ENCODE peak calls at places on chromosomes 5 and 9, in nine cellular contexts. F is pancreas; A is CD4-positive, alpha-beta memory T cell; I is ovary; P is AG04450; J is esophagus muscularis mucosa; T is PC-9; U is brain microvascular endothelial cell; B is breast epithelium. C is an unnamed sample. For H3K27me3, the result is how much of the 10 kb centered on the place peaks cover.

GRCh38 chr5:106601605-106602004 is 1069.1 kb downstream of the EFNA5 start:
- DNase-seq in F (no peak), J (no peak), A (no peak), P (no peak), T (no peak), I (no peak), U (no peak), B (no peak), C (no peak)

GRCh38 chr5:40503438-40503837 is 176.3 kb upstream of the PTGER4 start:
- DNase-seq in I (no peak), U (no peak), J (no peak), B (no peak), A (no peak), P (no peak), F (no peak), T (no peak), C (no peak)

GRCh38 chr5:174825587-174825986 is 101.2 kb downstream of the MSX2 start:
- DNase-seq in B (no peak), J (no peak), F (no peak), U (peak), I (no peak), A (no peak), T (no peak), P (no peak), C (no peak)

GRCh38 chr5:138654281-138654867 is 79.2 kb upstream of the HSPA9 start:
- DNase-seq in F (no peak), U (peak), B (no peak), P (peak), I (no peak), A (peak), J (no peak), T (peak), C (peak)

GRCh38 chr9:84711398-84711777 is 41.9 kb downstream of the NTRK2 start:
- DNase-seq in A (no peak), P (no peak), F (no peak), U (no peak), B (no peak), I (no peak), T (peak), J (no peak), C (no peak)

GRCh38 chr5:109865636-109866035 is 175.9 kb downstream of the MAN2A1 start:
- DNase-seq in I (peak), B (no peak), A (no peak), P (peak), J (no peak), F (no peak), T (no peak), U (peak), C (no peak)

GRCh38 chr9:111484564-111484878 is 338 bp upstream of the ECPAS start:
- DNase-seq in A (no peak), J (no peak), I (no peak), U (no peak), F (no peak), B (no peak), P (no peak), T (peak), C (no peak)

GRCh38 chr5:120306331-120306730 is 157.8 kb upstream of the PRR16 start:
- DNase-seq in U (no peak), T (no peak), I (no peak), F (no peak), B (no peak), A (no peak), J (no peak), P (no peak), C (no peak)

GRCh38 chr5:134046801-134047707 is 42.3 kb upstream of the VDAC1 start:
- DNase-seq in T (no peak), B (no peak), J (no peak), P (no peak), U (no peak), A (no peak), I (no peak), F (no peak), C (no peak)

GRCh38 chr9:15403155-15403554 is 19.5 kb upstream of the SNAPC3 start:
- DNase-seq in I (no peak), B (no peak), F (no peak), U (no peak), A (no peak), J (no peak), T (no peak), P (no peak), C (peak)

GRCh38 chr5:124842725-124843595 is 96.5 kb upstream of the ZNF608 start:
- DNase-seq in I (no peak), T (no peak), U (no peak), A (no peak), P (no peak), F (no peak), B (no peak), J (no peak), C (no peak)

GRCh38 chr5:102750435-102750834 is 4.7 kb upstream of the PAM start:
- DNase-seq in P (no peak), T (no peak), J (no peak), F (no peak), I (no peak), B (no peak), U (no peak), A (no peak), C (no peak)

GRCh38 chr9:134040176-134040565 is 14.9 kb downstream of the BRD3OS start:
- DNase-seq in J (no peak), T (no peak), B (no peak), A (no peak), I (no peak), F (peak), U (no peak), P (no peak), C (no peak)

GRCh38 chr5:52743970-52744369 is 43.7 kb upstream of the ITGA1 start:
- DNase-seq in F (no peak), J (no peak), U (peak), A (peak), T (no peak), I (no peak), B (no peak), P (no peak), C (peak)

GRCh38 chr5:142874537-142874936 is 104.4 kb downstream of the ARHGAP26 start:
- DNase-seq in A (no peak), P (no peak), B (peak), I (peak), J (no peak), T (peak), U (peak), F (peak), C (no peak)

DNA sequence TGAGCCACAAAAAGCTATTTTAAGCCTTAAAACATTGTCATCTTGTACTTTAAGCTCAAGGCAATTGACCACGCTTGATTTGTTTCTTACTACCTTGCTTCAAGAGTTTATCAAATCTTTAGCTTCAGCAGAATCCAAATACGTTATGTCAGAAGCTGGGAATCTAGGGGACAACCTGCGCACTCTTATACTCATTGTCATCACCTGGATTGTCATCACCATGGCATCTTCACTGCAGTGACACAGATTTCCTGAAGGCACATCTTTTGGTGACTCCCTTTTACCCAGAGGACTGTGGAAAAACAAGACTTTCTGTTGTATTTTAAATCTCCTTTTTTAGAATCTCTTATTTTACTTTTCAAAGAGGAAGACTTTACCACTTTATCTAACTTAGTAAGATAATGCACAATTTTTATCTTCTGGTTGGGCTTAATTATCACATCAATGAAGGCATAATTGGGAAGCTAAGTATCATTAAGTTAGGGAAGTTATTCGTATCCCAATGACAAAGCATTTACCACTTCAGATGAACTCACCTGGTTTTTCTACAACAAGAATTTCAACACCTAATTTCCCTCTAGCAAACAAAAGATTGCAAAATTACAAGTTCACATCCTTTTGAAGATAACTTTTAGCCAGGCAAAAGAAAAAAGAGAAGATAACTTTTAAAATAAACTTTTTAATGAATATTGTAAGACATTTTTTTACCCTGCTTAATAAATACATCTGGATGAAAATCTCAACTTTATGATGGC is 162.0 kb downstream of the DOCK2 start:
- DNase-seq in J (peak), U (no peak), P (no peak), F (no peak), T (peak), A (no peak), I (no peak), B (no peak), C (no peak)
- H3K27ac ChIP-seq in J (no peak), U (no peak), P (no peak), F (no peak), T (peak), A (no peak), I (no peak), B (no peak), C (no peak)

GRCh38 chr9:135786146-135786690 is 84.2 kb downstream of the KCNT1 start:
- DNase-seq in B (no peak), P (no peak), U (no peak), T (no peak), A (no peak), J (no peak), I (no peak), F (no peak), C (no peak)

GRCh38 chr9:135787776-135788575 is 86.0 kb downstream of the KCNT1 start:
- DNase-seq in I (no peak), U (no peak), B (no peak), A (no peak), F (peak), P (no peak), J (no peak), T (no peak), C (no peak)

GRCh38 chr9:135785013-135785575 is 83.1 kb downstream of the KCNT1 start:
- DNase-seq in F (peak), B (no peak), J (no peak), U (no peak), P (no peak), A (no peak), I (no peak), T (no peak), C (no peak)

GRCh38 chr9:135788576-135789300 is 86.8 kb downstream of the KCNT1 start:
- DNase-seq in F (peak), A (no peak), P (no peak), T (no peak), I (no peak), J (no peak), B (no peak), U (no peak), C (no peak)

DNA sequence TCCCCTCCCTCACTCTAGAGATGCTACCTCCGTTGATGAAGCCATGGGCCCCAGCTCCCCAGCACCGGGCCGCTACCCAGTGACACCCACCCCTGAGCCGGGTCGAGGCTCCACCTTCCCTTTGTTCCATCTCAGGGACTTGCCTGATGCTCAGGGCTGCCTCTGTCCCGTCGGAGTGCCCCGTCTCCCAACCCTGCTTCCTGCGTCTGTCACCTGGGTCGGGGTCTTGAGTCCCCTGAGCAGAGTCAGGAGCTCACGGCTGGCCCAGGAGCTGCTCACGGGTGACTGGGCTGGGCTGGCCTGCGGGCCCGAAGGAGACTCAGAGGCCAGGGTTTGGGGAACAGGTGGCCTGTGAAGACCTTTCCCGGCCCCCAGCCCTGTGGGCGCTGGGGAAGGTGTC is 85.3 kb downstream of the KCNT1 start:
- DNase-seq in P (no peak), T (no peak), B (no peak), J (no peak), F (peak), U (no peak), A (no peak), I (no peak), C (no peak)
- H3K27me3 ChIP-seq in P (under half), T (under half), B (under half), J (under half), F (under half), U (under half), A (under half), I (under half), C (under half)

GRCh38 chr5:115191439-115192031 is 21.8 kb upstream of the TRIM36 start:
- DNase-seq in A (no peak), T (no peak), I (no peak), U (no peak), F (no peak), B (no peak), P (no peak), J (no peak), C (no peak)

GRCh38 chr5:115190388-115190787 is 20.7 kb upstream of the TRIM36 start:
- DNase-seq in J (no peak), F (no peak), B (no peak), P (no peak), A (no peak), T (no peak), U (no peak), I (no peak), C (no peak)

GRCh38 chr5:115193295-115193694 is 23.6 kb upstream of the TRIM36 start:
- DNase-seq in U (no peak), I (no peak), P (no peak), T (no peak), F (no peak), B (no peak), A (no peak), J (no peak), C (no peak)

GRCh38 chr5:115189866-115190265 is 20.2 kb upstream of the TRIM36 start:
- DNase-seq in I (no peak), T (no peak), U (no peak), F (no peak), A (no peak), B (no peak), J (no peak), P (no peak), C (no peak)

DNA sequence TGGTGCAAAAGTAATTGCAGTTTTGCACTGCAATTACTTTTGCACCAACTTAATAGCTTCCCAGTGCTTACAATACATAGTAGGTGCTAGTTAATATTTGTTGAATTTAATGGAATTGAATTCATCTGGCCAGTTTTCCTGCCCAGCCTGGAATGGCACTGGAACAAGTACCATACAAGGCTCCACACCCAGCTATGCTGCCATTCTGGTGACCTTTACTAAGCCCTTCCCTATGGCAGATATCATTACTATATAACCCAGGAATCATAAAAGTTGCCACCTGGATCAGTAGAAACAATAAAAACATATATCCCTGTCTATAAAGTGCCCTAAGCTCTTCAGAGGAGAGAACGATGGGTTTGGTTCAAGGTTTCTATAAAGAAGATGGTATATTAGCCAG is 22.4 kb upstream of the TRIM36 start:
- DNase-seq in B (no peak), T (no peak), J (no peak), A (no peak), F (no peak), U (no peak), I (no peak), P (no peak), C (no peak)
- H3K27ac ChIP-seq in B (no peak), T (no peak), J (no peak), A (no peak), F (no peak), U (no peak), I (no peak), P (no peak), C (no peak)

GRCh38 chr9:131072871-131073237 is 23.5 kb upstream of the AIF1L start:
- DNase-seq in P (no peak), F (no peak), B (no peak), A (no peak), T (no peak), U (no peak), I (no peak), J (no peak), C (no peak)

GRCh38 chr9:131068076-131068816 is 28.1 kb upstream of the AIF1L start:
- DNase-seq in I (no peak), P (no peak), F (no peak), J (no peak), T (no peak), U (no peak), B (no peak), A (no peak), C (no peak)

GRCh38 chr9:131067625-131068024 is 28.7 kb upstream of the AIF1L start:
- DNase-seq in P (no peak), J (no peak), U (no peak), B (no peak), A (no peak), F (no peak), I (no peak), T (no peak), C (no peak)

GRCh38 chr9:131072107-131072870 is 24.0 kb upstream of the AIF1L start:
- DNase-seq in P (no peak), T (no peak), I (no peak), B (no peak), A (no peak), U (no peak), J (no peak), F (no peak), C (no peak)

GRCh38 chr9:131069699-131070098 is 26.6 kb upstream of the AIF1L start:
- DNase-seq in F (no peak), J (no peak), I (no peak), T (no peak), A (no peak), P (no peak), U (no peak), B (no peak), C (no peak)
- H3K27me3 ChIP-seq in F (under half), J (under half), I (under half), T (under half), A (under half), P (under half), U (half or more), B (under half), C (under half)

DNA sequence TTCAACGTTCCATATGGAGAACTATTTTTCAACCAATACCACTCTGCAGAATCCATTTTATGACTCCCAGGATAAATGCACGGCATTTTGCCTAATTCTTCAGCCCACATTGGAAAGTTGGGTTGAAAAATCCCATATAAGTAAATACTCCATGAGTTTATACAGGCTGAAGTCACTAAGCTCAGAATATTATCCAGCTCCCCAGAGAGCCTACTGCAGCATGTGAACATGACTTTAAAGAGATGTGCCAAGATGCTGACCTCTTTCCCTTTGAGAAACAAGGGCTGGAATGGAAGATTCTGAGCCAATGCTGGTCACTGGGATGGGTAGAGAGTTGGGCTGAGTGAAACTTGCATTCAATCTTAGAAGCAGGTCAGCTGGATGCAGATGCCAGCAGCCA is 111.9 kb upstream of the SLIT3 start:
- DNase-seq in T (no peak), P (no peak), B (no peak), J (no peak), A (no peak), U (no peak), I (no peak), F (no peak), C (no peak)
- H3K27ac ChIP-seq in T (no peak), P (no peak), B (no peak), J (no peak), A (no peak), U (no peak), I (no peak), F (no peak), C (no peak)